ENCODE peak calls at places on chromosome 5, in six cellular contexts. Q is IMR-90, J is H1, O is H9, K is mesendoderm, F is mesenchymal stem cell. M is an unnamed sample.

GRCh38 chr5:88142801-88143692 is 125.6 kb downstream of the TMEM161B start:
- DNase-seq in K (peak), Q (no peak), J (peak), F (peak), O (no peak), M (peak)

GRCh38 chr5:42566658-42567313 is 143.5 kb downstream of the GHR start:
- DNase-seq in K (no peak), O (no peak), F (no peak), Q (no peak), J (no peak), M (no peak)

GRCh38 chr5:152853361-152853760 is 448.3 kb upstream of the NMUR2 start:
- DNase-seq in O (no peak), K (no peak), J (no peak), F (no peak), Q (no peak), M (no peak)

GRCh38 chr5:142839711-142840441 is 69.7 kb downstream of the ARHGAP26 start:
- DNase-seq in F (no peak), K (no peak), J (no peak), Q (peak), O (no peak), M (no peak)

GRCh38 chr5:108421713-108422112 is 39.8 kb upstream of the FBXL17 start:
- DNase-seq in O (no peak), F (peak), Q (peak), K (no peak), J (no peak), M (no peak)

GRCh38 chr5:80703747-80704146 is 49.0 kb upstream of the DHFR start:
- DNase-seq in F (no peak), J (no peak), K (no peak), Q (no peak), O (no peak), M (no peak)

GRCh38 chr5:6818594-6819512 is 105.6 kb downstream of the TENT4A start:
- DNase-seq in J (peak), Q (no peak), F (no peak), O (no peak), K (peak), M (no peak)

GRCh38 chr5:88322785-88323184 is 54.1 kb upstream of the TMEM161B start:
- DNase-seq in K (no peak), J (no peak), F (no peak), O (no peak), Q (no peak), M (no peak)

GRCh38 chr5:41973087-41973486 is 48.0 kb downstream of the FBXO4 start:
- DNase-seq in O (no peak), J (no peak), K (no peak), F (no peak), Q (no peak), M (no peak)

GRCh38 chr5:80620206-80620605 is 34.2 kb upstream of the MSH3 start:
- DNase-seq in J (no peak), Q (peak), O (no peak), F (peak), K (no peak), M (no peak)

GRCh38 chr5:178104492-178104891 is 8.8 kb upstream of the N4BP3 start:
- DNase-seq in K (no peak), Q (no peak), J (no peak), F (no peak), O (no peak), M (no peak)

GRCh38 chr5:52043543-52043942 is 660.3 kb downstream of the ISL1 start:
- DNase-seq in K (no peak), J (no peak), O (no peak), F (no peak), Q (no peak), M (no peak)

GRCh38 chr5:129664336-129664937 is 83.5 kb upstream of the MINAR2 start:
- DNase-seq in J (peak), Q (peak), K (peak), F (peak), O (no peak), M (no peak)

GRCh38 chr5:1202026-1202797 is 817 bp downstream of the SLC6A19 start:
- DNase-seq in O (no peak), Q (no peak), K (no peak), J (no peak), F (no peak), M (no peak)

GRCh38 chr5:136629125-136629790 is 263.9 kb upstream of the TRPC7 start:
- DNase-seq in F (no peak), K (peak), J (no peak), Q (no peak), O (no peak), M (no peak)

GRCh38 chr5:168342151-168342825 is 50.8 kb downstream of the WWC1 start:
- DNase-seq in J (no peak), Q (peak), F (no peak), K (no peak), O (no peak), M (no peak)

GRCh38 chr5:16855475-16855874 is 80.6 kb downstream of the MYO10 start:
- DNase-seq in Q (peak), F (no peak), O (no peak), J (no peak), K (peak), M (peak)

GRCh38 chr5:62460578-62460983 is 48.0 kb downstream of the IPO11 start:
- DNase-seq in J (no peak), F (peak), K (peak), Q (peak), O (no peak), M (peak)

GRCh38 chr5:154727361-154727760 is 27.8 kb upstream of the LARP1 start:
- DNase-seq in K (no peak), F (no peak), Q (no peak), O (no peak), J (no peak), M (no peak)

GRCh38 chr5:115549154-115549553 is 4.6 kb upstream of the FEM1C start:
- DNase-seq in O (peak), J (peak), Q (peak), F (no peak), K (peak), M (no peak)

GRCh38 chr5:12177225-12177624 is 273.0 kb upstream of the CTNND2 start:
- DNase-seq in J (no peak), O (no peak), K (no peak), F (no peak), Q (no peak), M (no peak)

DNA sequence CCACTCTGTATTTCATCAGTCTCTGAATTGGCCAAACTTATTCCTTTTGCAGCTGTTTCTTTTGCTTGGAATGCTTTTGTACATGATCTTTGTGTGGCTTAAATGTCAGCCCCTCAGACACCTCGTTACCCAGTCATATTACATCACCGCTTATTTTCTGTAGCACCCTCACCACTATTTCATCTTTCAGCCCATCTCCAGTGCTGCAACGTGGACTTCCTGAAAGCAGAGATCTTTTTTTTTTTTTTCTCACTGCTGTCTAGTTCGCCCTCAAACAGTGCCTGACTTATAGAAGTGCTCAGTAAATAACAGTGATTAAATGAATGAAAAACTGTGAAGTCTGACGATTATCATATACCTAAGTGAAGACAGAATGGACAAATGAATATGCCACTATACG is 835 bp downstream of the SRA1 start:
- DNase-seq in O (no peak), Q (peak), J (no peak), K (no peak), F (peak), M (no peak)
- H3K4ac ChIP-seq in O (no peak), Q (peak), J (no peak), K (no peak), F (no peak), M (no peak)

DNA sequence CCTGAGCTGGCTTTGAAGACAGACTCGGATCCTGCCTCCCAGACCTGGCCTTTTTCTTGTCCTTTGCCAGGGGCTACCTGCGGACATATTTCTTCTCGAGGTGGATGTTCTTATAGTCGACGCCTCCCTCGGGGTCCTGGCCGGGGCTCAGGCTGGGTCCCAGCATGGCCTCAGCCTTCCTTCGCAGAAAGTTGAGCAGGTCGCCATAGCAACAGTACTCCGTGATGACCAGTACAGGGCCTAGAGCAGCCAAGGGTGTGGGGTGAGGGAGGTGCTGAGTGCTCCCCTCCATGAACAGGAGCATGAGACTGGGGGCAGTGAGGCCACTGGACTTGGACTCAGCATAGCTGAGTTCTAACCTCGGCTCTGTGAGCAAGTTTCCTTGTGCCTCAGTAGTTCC is 26.7 kb downstream of the CSF1R start:
- DNase-seq in Q (no peak), O (no peak), F (no peak), K (no peak), J (no peak), M (no peak)
- H3K4ac ChIP-seq in Q (peak), O (no peak), F (peak), K (no peak), J (no peak), M (no peak)

GRCh38 chr5:20445326-20445860 is 457.4 kb upstream of the CDH18 start:
- DNase-seq in K (no peak), O (no peak), J (no peak), Q (no peak), F (no peak), M (no peak)
- H3K4ac ChIP-seq in K (no peak), O (no peak), J (no peak), Q (no peak), F (no peak), M (no peak)

DNA sequence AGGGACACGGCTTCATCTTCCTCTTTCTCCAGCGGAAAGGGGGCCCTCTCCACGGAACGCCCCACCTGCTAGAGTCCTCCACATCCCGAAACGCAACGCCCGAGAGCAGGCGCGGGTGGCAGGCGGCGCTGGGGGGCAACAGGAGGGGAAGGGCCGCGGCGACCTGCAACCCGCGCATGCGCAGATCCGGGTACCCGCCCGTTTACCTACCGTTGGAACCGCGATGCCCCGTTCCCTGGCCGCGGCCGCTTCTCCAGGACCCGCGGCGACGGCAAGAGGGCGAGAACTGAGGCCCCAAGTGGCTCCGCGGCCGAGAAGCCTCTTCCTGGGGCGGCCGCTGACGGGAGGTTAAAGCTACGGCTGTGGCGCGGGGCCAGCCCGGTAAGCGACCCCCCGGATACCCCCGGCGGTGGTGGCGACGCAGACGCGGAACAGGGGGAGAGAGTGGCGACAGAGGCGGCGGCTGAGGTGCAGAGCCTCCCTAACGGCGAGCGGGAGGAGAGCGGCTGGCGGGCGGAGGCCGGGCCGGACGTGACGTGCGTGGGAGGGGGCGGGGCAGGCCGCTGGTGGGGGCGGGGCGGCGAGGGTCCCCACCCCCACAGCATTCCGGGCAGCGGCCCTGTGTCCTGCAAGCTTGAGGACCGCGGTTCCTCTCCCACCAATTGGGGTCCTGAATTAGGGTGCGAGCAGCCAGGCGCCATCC is at the start of gene FAM13B:
- DNase-seq in Q (peak), K (peak), O (peak), J (peak), F (peak), M (peak)
- H3K4ac ChIP-seq in Q (peak), K (peak), O (no peak), J (no peak), F (peak), M (no peak)

GRCh38 chr5:96942078-96942477 is 6.2 kb downstream of the LNPEP start:
- DNase-seq in K (no peak), O (no peak), J (no peak), Q (no peak), F (no peak), M (no peak)
- H3K4ac ChIP-seq in K (no peak), O (no peak), J (no peak), Q (no peak), F (no peak), M (no peak)

DNA sequence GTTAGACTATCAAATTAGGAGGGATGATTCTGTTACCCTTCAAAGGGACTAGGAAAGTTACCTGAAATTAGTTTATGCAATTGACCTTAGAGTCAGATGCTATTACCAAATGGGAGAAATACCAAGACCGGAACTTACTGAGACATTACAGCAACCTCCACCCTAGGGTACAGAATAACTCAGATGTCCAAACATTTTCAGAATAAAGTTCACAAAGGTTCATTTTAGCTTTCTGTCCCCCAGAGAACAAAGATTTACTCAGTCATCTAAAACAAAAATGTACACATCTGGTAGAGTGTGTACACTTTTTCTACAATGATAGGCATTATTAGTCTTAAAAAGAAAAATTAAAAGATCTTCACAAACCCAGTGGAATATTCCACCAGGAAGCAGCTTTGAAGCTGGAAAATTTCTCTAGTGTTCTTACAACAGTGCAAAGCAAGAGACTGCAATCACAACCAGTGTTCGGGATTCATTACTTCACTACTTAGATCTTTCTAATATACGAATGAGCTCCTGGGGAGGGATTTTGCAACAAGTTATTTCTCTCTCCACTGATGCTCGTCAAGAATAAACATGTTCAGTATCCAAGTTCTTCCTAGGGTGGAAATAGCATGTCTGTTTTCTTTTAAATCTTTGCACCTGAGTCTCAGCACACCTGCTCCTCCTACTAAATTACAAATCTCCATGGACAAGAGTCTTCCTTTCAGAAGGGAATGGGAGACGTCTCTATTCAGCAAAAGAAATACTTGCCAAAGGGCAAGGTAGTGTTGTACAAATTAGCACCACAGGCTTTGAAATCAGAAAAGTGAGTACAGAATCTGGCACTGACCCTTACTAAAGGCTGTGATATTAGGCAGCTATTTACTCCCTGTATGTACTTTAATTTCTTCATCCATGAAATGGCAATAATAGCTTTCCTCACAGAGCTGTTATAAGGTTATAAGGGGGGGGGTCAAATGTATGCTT is 8.8 kb downstream of the ETF1 start:
- DNase-seq in Q (no peak), J (no peak), K (no peak), O (no peak), F (peak), M (no peak)
- H3K4ac ChIP-seq in Q (no peak), J (no peak), K (no peak), O (no peak), F (no peak), M (no peak)